ENCODE peak calls at places on chromosomes 5 and 9, in four cellular contexts. D is Peyer's patch, Y is cardiac muscle cell, K is COLO829. H is an unnamed sample.

GRCh38 chr5:1471997-1472963 is 27.0 kb upstream of the SLC6A3 start:
- DNase-seq in D (no peak), Y (no peak), K (no peak), H (no peak)

GRCh38 chr5:162299793-162300192 is 232.2 kb downstream of the GABRG2 start:
- DNase-seq in D (no peak), Y (no peak), K (no peak), H (no peak)

GRCh38 chr5:72145351-72145750 is 38.1 kb downstream of the MAP1B start:
- DNase-seq in D (no peak), Y (no peak), K (no peak), H (no peak)

GRCh38 chr9:77177894-77178794 is 810 bp downstream of the VPS13A start:
- DNase-seq in D (peak), Y (peak), K (no peak), H (no peak)

GRCh38 chr5:166356096-166356495 is 1935.3 kb upstream of the WWC1 start:
- DNase-seq in D (no peak), Y (no peak), K (no peak), H (no peak)

GRCh38 chr5:5078009-5078897 is 61.9 kb upstream of the ADAMTS16 start:
- DNase-seq in D (no peak), Y (no peak), K (peak), H (no peak)

GRCh38 chr5:76455531-76456132 is 52.5 kb downstream of the IQGAP2 start:
- DNase-seq in D (no peak), Y (no peak), K (no peak), H (no peak)

GRCh38 chr9:132630116-132630515 is 39.7 kb downstream of the DDX31 start:
- DNase-seq in D (no peak), Y (no peak), K (no peak), H (no peak)

GRCh38 chr9:95171001-95171400 is 146.5 kb downstream of the FANCC start:
- DNase-seq in D (no peak), Y (no peak), K (no peak), H (no peak)

GRCh38 chr9:13461588-13461987 is 182.1 kb upstream of the MPDZ start:
- DNase-seq in D (no peak), Y (no peak), K (no peak), H (no peak)

GRCh38 chr9:135504262-135505229 is 4.1 kb downstream of the MRPS2 start:
- DNase-seq in D (peak), Y (peak), K (peak), H (no peak)

GRCh38 chr5:128825826-128826225 is 139.5 kb upstream of the SLC27A6 start:
- DNase-seq in D (no peak), Y (no peak), K (no peak), H (no peak)

GRCh38 chr5:159878988-159879471 is 37.3 kb upstream of the ADRA1B start:
- DNase-seq in D (no peak), Y (peak), K (peak), H (peak)

GRCh38 chr5:1732955-1733354 is 66.7 kb downstream of the MRPL36 start:
- DNase-seq in D (no peak), Y (no peak), K (no peak), H (no peak)

GRCh38 chr5:169221519-169221918 is 79.4 kb downstream of the SLIT3 start:
- DNase-seq in D (no peak), Y (no peak), K (no peak), H (no peak)

GRCh38 chr9:138098908-138099791 is 221.6 kb downstream of the CACNA1B start:
- DNase-seq in D (peak), Y (no peak), K (no peak), H (no peak)

GRCh38 chr5:178581621-178582020 is 8.6 kb downstream of the COL23A1 start:
- DNase-seq in D (no peak), Y (no peak), K (no peak), H (no peak)

GRCh38 chr5:137320056-137321045 is 178.8 kb downstream of the SPOCK1 start:
- DNase-seq in D (no peak), Y (peak), K (peak), H (no peak)

GRCh38 chr5:38765461-38765861 is 80.4 kb upstream of the OSMR start:
- DNase-seq in D (no peak), Y (no peak), K (no peak), H (no peak)